ENCODE peak calls at places on chromosomes 1 and 21, in seven cellular contexts. One of them, this sample, is unnamed.

GRCh38 chr1:40384413-40384762 is 10.9 kb downstream of the SMAP2 start:
- DNase-seq in NCI-H524 treated with DMSO at 0.1 percent for 48 hours: no peak
- DNase-seq in cardiac fibroblast: peak; percentile 30
- DNase-seq in AG10803: no peak
- DNase-seq in T-helper 9 cell: no peak
- DNase-seq in H1: no peak
- DNase-seq in H9: no peak
- DNase-seq in this sample: no peak

GRCh38 chr1:222697858-222698257 is 14.4 kb downstream of the AIDA start:
- DNase-seq in NCI-H524 treated with DMSO at 0.1 percent for 48 hours: no peak
- DNase-seq in cardiac fibroblast: peak; percentile 74
- DNase-seq in AG10803: peak; percentile 75
- DNase-seq in T-helper 9 cell: no peak
- DNase-seq in H1: no peak
- DNase-seq in H9: no peak
- DNase-seq in this sample: no peak

GRCh38 chr1:28893403-28894102 is 20.8 kb upstream of the EPB41 start:
- DNase-seq in NCI-H524 treated with DMSO at 0.1 percent for 48 hours: no peak
- DNase-seq in cardiac fibroblast: peak; percentile 11
- DNase-seq in AG10803: peak; percentile 66
- DNase-seq in T-helper 9 cell: no peak
- DNase-seq in H1: peak; percentile 63
- DNase-seq in H9: peak; percentile 64
- DNase-seq in this sample: peak; percentile 84

GRCh38 chr1:28720376-28720775 is 16.4 kb upstream of the YTHDF2 start:
- DNase-seq in NCI-H524 treated with DMSO at 0.1 percent for 48 hours: no peak
- DNase-seq in cardiac fibroblast: no peak
- DNase-seq in AG10803: no peak
- DNase-seq in T-helper 9 cell: no peak
- DNase-seq in H1: no peak
- DNase-seq in H9: no peak
- DNase-seq in this sample: no peak

GRCh38 chr1:29310616-29311180 is 74.4 kb downstream of the PTPRU start:
- DNase-seq in NCI-H524 treated with DMSO at 0.1 percent for 48 hours: peak; percentile 81
- DNase-seq in cardiac fibroblast: no peak
- DNase-seq in AG10803: no peak
- DNase-seq in T-helper 9 cell: no peak
- DNase-seq in H1: no peak
- DNase-seq in H9: no peak
- DNase-seq in this sample: no peak

GRCh38 chr21:29166333-29166732 is 35.9 kb downstream of the MAP3K7CL start:
- DNase-seq in NCI-H524 treated with DMSO at 0.1 percent for 48 hours: no peak
- DNase-seq in cardiac fibroblast: no peak
- DNase-seq in AG10803: no peak
- DNase-seq in T-helper 9 cell: no peak
- DNase-seq in H1: no peak
- DNase-seq in H9: no peak
- DNase-seq in this sample: no peak

GRCh38 chr1:234597894-234598293 is 12.1 kb downstream of the IRF2BP2 start:
- DNase-seq in NCI-H524 treated with DMSO at 0.1 percent for 48 hours: peak; percentile 16
- DNase-seq in cardiac fibroblast: peak; percentile 70
- DNase-seq in AG10803: peak; percentile 59
- DNase-seq in T-helper 9 cell: peak; percentile 39
- DNase-seq in H1: no peak
- DNase-seq in H9: no peak
- DNase-seq in this sample: peak; percentile 77

GRCh38 chr1:6445062-6445763 is 20.6 kb downstream of the ESPN start:
- DNase-seq in NCI-H524 treated with DMSO at 0.1 percent for 48 hours: no peak
- DNase-seq in cardiac fibroblast: peak; percentile 50
- DNase-seq in AG10803: peak; percentile 29
- DNase-seq in T-helper 9 cell: no peak
- DNase-seq in H1: no peak
- DNase-seq in H9: peak; percentile 83
- DNase-seq in this sample: peak; percentile 88

GRCh38 chr1:114040273-114041043 is 61.2 kb downstream of the OLFML3 start:
- DNase-seq in NCI-H524 treated with DMSO at 0.1 percent for 48 hours: no peak
- DNase-seq in cardiac fibroblast: peak; percentile 14
- DNase-seq in AG10803: peak; percentile 76
- DNase-seq in T-helper 9 cell: no peak
- DNase-seq in H1: no peak
- DNase-seq in H9: no peak
- DNase-seq in this sample: no peak

GRCh38 chr21:45262041-45262581 is 25.6 kb downstream of the POFUT2 start:
- DNase-seq in NCI-H524 treated with DMSO at 0.1 percent for 48 hours: no peak
- DNase-seq in cardiac fibroblast: no peak
- DNase-seq in AG10803: no peak
- DNase-seq in T-helper 9 cell: no peak
- DNase-seq in H1: peak; percentile 35
- DNase-seq in H9: peak; percentile 19
- DNase-seq in this sample: no peak

GRCh38 chr1:31524196-31524967 is 51.9 kb upstream of the TINAGL1 start:
- DNase-seq in NCI-H524 treated with DMSO at 0.1 percent for 48 hours: no peak
- DNase-seq in cardiac fibroblast: no peak
- DNase-seq in AG10803: no peak
- DNase-seq in T-helper 9 cell: no peak
- DNase-seq in H1: no peak
- DNase-seq in H9: no peak
- DNase-seq in this sample: no peak

This sample was measured in endodermal cell.